ENCODE peak calls at places on chromosomes 4 and X, in seven cellular contexts. S, C, L, W, U, I and P are unnamed samples.

GRCh38 chr4:26884486-26884988 is 23.9 kb downstream of the STIM2 start:
- DNase-seq in I (no peak), S (no peak), L (no peak), C (no peak), W (no peak), U (no peak), P (no peak)

GRCh38 chr4:138898282-138898681 is 117.3 kb upstream of the NOCT start:
- DNase-seq in L (no peak), W (peak), U (no peak), I (no peak), C (peak), S (no peak), P (no peak)

GRCh38 chr4:126627255-126627654 is 1005.5 kb upstream of the INTU start:
- DNase-seq in I (no peak), S (peak), L (no peak), C (peak), W (peak), U (no peak), P (no peak)

GRCh38 chr4:109846395-109847098 is 1.4 kb upstream of the LRIT3 start:
- DNase-seq in U (no peak), W (no peak), I (no peak), L (no peak), C (no peak), S (no peak), P (no peak)

GRCh38 chrX:78658851-78659744 is at the start of gene RTL3:
- DNase-seq in S (peak), W (peak), C (peak), U (no peak), I (no peak), L (no peak), P (no peak)

GRCh38 chr4:27490315-27490714 is 629.7 kb downstream of the STIM2 start:
- DNase-seq in L (no peak), S (no peak), C (no peak), I (no peak), W (no peak), U (no peak), P (no peak)

GRCh38 chrX:56248492-56248891 is 16.3 kb downstream of the KLF8 start:
- DNase-seq in W (peak), L (peak), C (peak), I (peak), S (peak), U (peak), P (peak)

GRCh38 chrX:97050413-97050812 is 166.7 kb downstream of the RPA4 start:
- DNase-seq in S (no peak), C (peak), I (no peak), W (no peak), L (no peak), U (no peak), P (no peak)